ENCODE peak calls at places on chromosomes 16 and 17, in ten cellular contexts. One of them, this sample, is unnamed.
A peak's percentile ranks its signal among the peaks of the same experiment; 100 is the strongest.

GRCh38 chr16:72199938-72200337 is 28.0 kb upstream of the PMFBP1 start:
- DNase-seq in H9: no peak
- DNase-seq in AG04450: no peak
- DNase-seq in cardiac muscle cell: no peak
- DNase-seq in progenitor cell of endocrine pancreas: no peak
- DNase-seq in IMR-90: no peak
- DNase-seq in GM10248: no peak
- DNase-seq in tibial artery: no peak
- DNase-seq in ovary: no peak
- DNase-seq in Caco-2: no peak
- DNase-seq in this sample: no peak

GRCh38 chr16:68436581-68436980 is 11.7 kb downstream of the SMPD3 start:
- DNase-seq in AG04450: no peak
- DNase-seq in ovary: no peak
- DNase-seq in IMR-90: no peak
- DNase-seq in H9: peak; percentile 43
- DNase-seq in GM10248: no peak
- DNase-seq in Caco-2: no peak
- DNase-seq in tibial artery: no peak
- DNase-seq in cardiac muscle cell: no peak
- DNase-seq in progenitor cell of endocrine pancreas: no peak
- DNase-seq in this sample: no peak

GRCh38 chr17:68197091-68197996 is 50.5 kb upstream of the AMZ2 start:
- DNase-seq in cardiac muscle cell: no peak
- DNase-seq in tibial artery: no peak
- DNase-seq in GM10248: peak; percentile 37
- DNase-seq in IMR-90: no peak
- DNase-seq in progenitor cell of endocrine pancreas: no peak
- DNase-seq in AG04450: no peak
- DNase-seq in ovary: no peak
- DNase-seq in Caco-2: peak; percentile 61
- DNase-seq in H9: peak; percentile 73
- DNase-seq in this sample: peak; percentile 69

GRCh38 chr17:11309033-11309432 is 68.0 kb downstream of the SHISA6 start:
- DNase-seq in IMR-90: no peak
- DNase-seq in cardiac muscle cell: no peak
- DNase-seq in AG04450: no peak
- DNase-seq in progenitor cell of endocrine pancreas: no peak
- DNase-seq in ovary: no peak
- DNase-seq in GM10248: no peak
- DNase-seq in Caco-2: no peak
- DNase-seq in tibial artery: no peak
- DNase-seq in H9: no peak
- DNase-seq in this sample: no peak

GRCh38 chr16:1729445-1729844 is 23.4 kb downstream of the MAPK8IP3 start:
- DNase-seq in ovary: no peak
- DNase-seq in IMR-90: no peak
- DNase-seq in AG04450: no peak
- DNase-seq in cardiac muscle cell: no peak
- DNase-seq in Caco-2: no peak
- DNase-seq in GM10248: no peak
- DNase-seq in progenitor cell of endocrine pancreas: no peak
- DNase-seq in H9: no peak
- DNase-seq in tibial artery: no peak
- DNase-seq in this sample: no peak

GRCh38 chr17:75457047-75457654 is 716 bp downstream of the TMEM94 start:
- DNase-seq in AG04450: no peak
- DNase-seq in IMR-90: peak; percentile 45
- DNase-seq in H9: peak; percentile 87
- DNase-seq in GM10248: no peak
- DNase-seq in progenitor cell of endocrine pancreas: no peak
- DNase-seq in Caco-2: peak; percentile 54
- DNase-seq in tibial artery: no peak
- DNase-seq in ovary: peak; percentile 54
- DNase-seq in cardiac muscle cell: peak; percentile 54
- DNase-seq in this sample: no peak

GRCh38 chr17:32971171-32971570 is 20.5 kb upstream of the SPACA3 start:
- DNase-seq in cardiac muscle cell: peak; percentile 54
- DNase-seq in H9: no peak
- DNase-seq in tibial artery: no peak
- DNase-seq in progenitor cell of endocrine pancreas: no peak
- DNase-seq in Caco-2: no peak
- DNase-seq in IMR-90: no peak
- DNase-seq in AG04450: no peak
- DNase-seq in GM10248: no peak
- DNase-seq in ovary: no peak
- DNase-seq in this sample: no peak

GRCh38 chr17:20095366-20096080 is 86.4 kb downstream of the SPECC1 start:
- DNase-seq in cardiac muscle cell: peak; percentile 56
- DNase-seq in ovary: peak; percentile 58
- DNase-seq in progenitor cell of endocrine pancreas: peak; percentile 24
- DNase-seq in H9: peak; percentile 84
- DNase-seq in GM10248: no peak
- DNase-seq in Caco-2: peak; percentile 64
- DNase-seq in AG04450: no peak
- DNase-seq in tibial artery: peak; percentile 82
- DNase-seq in IMR-90: peak; percentile 13
- DNase-seq in this sample: no peak

DNA sequence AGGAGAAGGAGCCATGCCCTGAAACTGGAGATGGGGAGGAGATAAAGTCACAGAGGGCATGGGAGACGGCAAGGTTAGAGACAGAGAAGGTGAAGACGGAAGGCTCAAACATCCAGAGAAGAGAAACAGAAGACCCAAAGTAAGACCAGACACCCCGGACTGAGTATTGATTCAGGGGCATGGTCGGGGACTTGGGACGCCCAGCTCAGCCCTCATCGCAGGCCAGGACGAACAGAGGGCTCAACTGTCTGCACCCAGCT is 1.1 kb downstream of the XYLT1 start:
- DNase-seq in H9: no peak
- DNase-seq in cardiac muscle cell: no peak
- DNase-seq in IMR-90: no peak
- DNase-seq in ovary: no peak
- DNase-seq in AG04450: no peak
- DNase-seq in Caco-2: no peak
- DNase-seq in GM10248: no peak
- DNase-seq in tibial artery: no peak
- DNase-seq in progenitor cell of endocrine pancreas: no peak
- DNase-seq in this sample: no peak
- TF ChIP-seq CTCF in H9: no peak
- TF ChIP-seq CTCF in cardiac muscle cell: no peak
- TF ChIP-seq CTCF in IMR-90: no peak
- TF ChIP-seq CTCF in ovary: no peak
- TF ChIP-seq CTCF in AG04450: no peak
- TF ChIP-seq CTCF in Caco-2: no peak
- TF ChIP-seq CTCF in GM10248: no peak
- TF ChIP-seq CTCF in tibial artery: no peak
- TF ChIP-seq CTCF in progenitor cell of endocrine pancreas: no peak
- TF ChIP-seq CTCF in this sample: no peak

DNA sequence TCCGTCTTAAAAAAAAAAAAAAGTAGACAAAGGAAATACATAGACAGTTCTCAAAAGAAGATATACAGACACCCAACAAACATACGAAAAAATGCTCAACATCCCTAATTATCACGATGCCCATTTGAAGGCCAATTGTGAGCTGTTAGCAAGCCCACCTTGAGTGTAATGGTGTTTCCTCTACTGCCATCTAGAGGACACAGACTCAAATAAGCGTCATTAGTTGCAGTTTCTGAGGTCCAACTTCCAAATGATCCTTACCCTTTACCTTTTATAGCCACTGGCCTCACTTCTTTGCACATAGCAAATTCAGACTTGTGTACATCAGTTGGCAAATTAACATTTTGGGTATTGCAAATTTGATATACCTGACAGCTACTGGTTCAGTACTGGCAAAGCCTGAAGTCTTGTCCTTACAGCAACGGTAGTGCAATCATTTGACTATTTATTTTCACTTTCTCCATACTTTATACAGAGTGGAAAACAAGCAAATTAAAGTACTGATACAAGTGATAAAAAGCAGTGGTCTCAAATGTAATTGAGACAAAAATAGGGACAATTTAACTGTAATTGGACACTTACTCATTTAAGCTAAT is 536.3 kb upstream of the EEF2KMT start:
- DNase-seq in H9: no peak
- DNase-seq in cardiac muscle cell: peak; percentile 4
- DNase-seq in Caco-2: no peak
- DNase-seq in IMR-90: peak; percentile 4
- DNase-seq in progenitor cell of endocrine pancreas: no peak
- DNase-seq in GM10248: peak; percentile 46
- DNase-seq in AG04450: no peak
- DNase-seq in ovary: no peak
- DNase-seq in tibial artery: no peak
- DNase-seq in this sample: peak; percentile 42
- TF ChIP-seq CTCF in H9: peak; percentile 78
- TF ChIP-seq CTCF in cardiac muscle cell: no peak
- TF ChIP-seq CTCF in Caco-2: peak; percentile 36
- TF ChIP-seq CTCF in IMR-90: no peak
- TF ChIP-seq CTCF in progenitor cell of endocrine pancreas: peak; percentile 71
- TF ChIP-seq CTCF in GM10248: peak; percentile 35
- TF ChIP-seq CTCF in AG04450: peak; percentile 18
- TF ChIP-seq CTCF in ovary: no peak
- TF ChIP-seq CTCF in tibial artery: no peak
- TF ChIP-seq CTCF in this sample: peak; percentile 37

GRCh38 chr17:81558115-81558468 is 5.9 kb upstream of the FAAP100 start:
- DNase-seq in AG04450: no peak
- DNase-seq in cardiac muscle cell: no peak
- DNase-seq in IMR-90: no peak
- DNase-seq in progenitor cell of endocrine pancreas: no peak
- DNase-seq in ovary: no peak
- DNase-seq in H9: no peak
- DNase-seq in Caco-2: no peak
- DNase-seq in GM10248: no peak
- DNase-seq in tibial artery: no peak
- DNase-seq in this sample: no peak

GRCh38 chr17:81556863-81557262 is 4.7 kb upstream of the FAAP100 start:
- DNase-seq in AG04450: no peak
- DNase-seq in GM10248: no peak
- DNase-seq in H9: no peak
- DNase-seq in ovary: no peak
- DNase-seq in progenitor cell of endocrine pancreas: no peak
- DNase-seq in Caco-2: peak; percentile 37
- DNase-seq in tibial artery: no peak
- DNase-seq in cardiac muscle cell: no peak
- DNase-seq in IMR-90: no peak
- DNase-seq in this sample: no peak

GRCh38 chr17:81561494-81561885 is 9.3 kb upstream of the FAAP100 start:
- DNase-seq in Caco-2: no peak
- DNase-seq in progenitor cell of endocrine pancreas: no peak
- DNase-seq in ovary: no peak
- DNase-seq in H9: no peak
- DNase-seq in IMR-90: peak; percentile 63
- DNase-seq in tibial artery: no peak
- DNase-seq in AG04450: no peak
- DNase-seq in cardiac muscle cell: no peak
- DNase-seq in GM10248: no peak
- DNase-seq in this sample: no peak

GRCh38 chr17:81557276-81558114 is 5.3 kb upstream of the FAAP100 start:
- DNase-seq in tibial artery: no peak
- DNase-seq in cardiac muscle cell: no peak
- DNase-seq in GM10248: no peak
- DNase-seq in Caco-2: peak; percentile 39
- DNase-seq in H9: no peak
- DNase-seq in ovary: no peak
- DNase-seq in progenitor cell of endocrine pancreas: no peak
- DNase-seq in IMR-90: no peak
- DNase-seq in AG04450: no peak
- DNase-seq in this sample: no peak

DNA sequence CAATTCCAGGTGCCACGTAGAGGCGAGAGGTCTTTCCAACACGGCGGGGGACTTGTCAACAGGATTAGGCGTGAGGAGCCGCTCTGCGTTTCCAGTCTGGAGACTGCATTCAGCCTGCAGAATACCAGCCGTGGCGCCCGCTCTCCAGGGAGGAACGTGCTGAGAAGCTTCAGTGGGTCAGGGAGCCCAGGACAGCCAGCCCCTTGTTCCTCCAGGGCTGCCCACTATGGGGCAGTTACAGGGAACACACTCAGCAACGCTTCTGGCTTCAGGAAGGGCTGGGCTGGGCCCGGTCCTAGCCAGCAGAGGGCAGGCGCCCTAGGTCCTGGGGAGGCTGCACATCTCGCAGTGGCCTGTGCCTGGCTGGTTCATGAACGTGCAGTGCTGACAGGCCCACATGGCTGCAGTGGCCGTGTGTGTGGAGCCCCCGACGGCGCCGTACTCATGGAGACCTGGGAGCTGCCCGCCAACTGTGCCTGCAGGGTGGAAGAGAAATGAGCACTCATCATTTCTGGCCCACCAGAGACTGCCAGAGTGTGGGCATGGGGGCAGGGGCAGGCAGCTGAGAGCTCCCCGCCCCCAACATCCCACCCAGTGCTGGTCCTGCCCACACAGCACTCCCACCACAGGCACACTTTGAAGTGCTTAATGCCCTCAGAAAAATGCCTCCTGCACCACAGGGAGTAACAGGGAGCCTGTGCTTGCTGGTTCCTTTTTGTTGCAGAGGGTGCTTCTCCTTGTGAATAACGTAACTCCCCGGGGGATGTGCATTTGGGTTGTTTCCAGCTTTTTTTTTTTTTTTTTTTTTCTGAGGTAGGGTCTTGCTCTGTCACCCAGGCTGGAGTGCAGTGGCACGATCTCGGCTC is 7.0 kb upstream of the FAAP100 start:
- DNase-seq in Caco-2: peak; percentile 39
- DNase-seq in GM10248: no peak
- DNase-seq in ovary: no peak
- DNase-seq in cardiac muscle cell: no peak
- DNase-seq in progenitor cell of endocrine pancreas: no peak
- DNase-seq in H9: peak; percentile 73
- DNase-seq in AG04450: no peak
- DNase-seq in tibial artery: no peak
- DNase-seq in IMR-90: no peak
- DNase-seq in this sample: no peak
- TF ChIP-seq CTCF in Caco-2: no peak
- TF ChIP-seq CTCF in GM10248: no peak
- TF ChIP-seq CTCF in ovary: no peak
- TF ChIP-seq CTCF in cardiac muscle cell: peak; percentile 36
- TF ChIP-seq CTCF in progenitor cell of endocrine pancreas: no peak
- TF ChIP-seq CTCF in H9: peak; percentile 50
- TF ChIP-seq CTCF in AG04450: peak; percentile 25
- TF ChIP-seq CTCF in tibial artery: no peak
- TF ChIP-seq CTCF in IMR-90: peak; percentile 9
- TF ChIP-seq CTCF in this sample: no peak

GRCh38 chr17:80253631-80254395 is 6.8 kb upstream of the RNF213 start:
- DNase-seq in ovary: no peak
- DNase-seq in GM10248: no peak
- DNase-seq in AG04450: no peak
- DNase-seq in cardiac muscle cell: no peak
- DNase-seq in IMR-90: no peak
- DNase-seq in tibial artery: peak; percentile 14
- DNase-seq in H9: no peak
- DNase-seq in Caco-2: no peak
- DNase-seq in progenitor cell of endocrine pancreas: no peak
- DNase-seq in this sample: no peak

GRCh38 chr17:80251966-80252365 is 8.7 kb upstream of the RNF213 start:
- DNase-seq in AG04450: no peak
- DNase-seq in tibial artery: peak; percentile 5
- DNase-seq in cardiac muscle cell: no peak
- DNase-seq in ovary: no peak
- DNase-seq in IMR-90: no peak
- DNase-seq in Caco-2: no peak
- DNase-seq in GM10248: no peak
- DNase-seq in H9: no peak
- DNase-seq in progenitor cell of endocrine pancreas: no peak
- DNase-seq in this sample: no peak

GRCh38 chr17:80256034-80256350 is 4.7 kb upstream of the RNF213 start:
- DNase-seq in cardiac muscle cell: no peak
- DNase-seq in ovary: no peak
- DNase-seq in H9: no peak
- DNase-seq in progenitor cell of endocrine pancreas: no peak
- DNase-seq in AG04450: no peak
- DNase-seq in GM10248: no peak
- DNase-seq in IMR-90: no peak
- DNase-seq in Caco-2: no peak
- DNase-seq in tibial artery: peak; percentile 13
- DNase-seq in this sample: no peak

GRCh38 chr17:80254396-80255241 is 6.0 kb upstream of the RNF213 start:
- DNase-seq in H9: peak; percentile 32
- DNase-seq in AG04450: peak; percentile 68
- DNase-seq in IMR-90: peak; percentile 91
- DNase-seq in Caco-2: peak; percentile 73
- DNase-seq in tibial artery: peak; percentile 33
- DNase-seq in cardiac muscle cell: peak; percentile 74
- DNase-seq in progenitor cell of endocrine pancreas: no peak
- DNase-seq in ovary: no peak
- DNase-seq in GM10248: peak; percentile 70
- DNase-seq in this sample: peak; percentile 70

GRCh38 chr17:80252871-80253270 is 7.8 kb upstream of the RNF213 start:
- DNase-seq in IMR-90: no peak
- DNase-seq in progenitor cell of endocrine pancreas: peak; percentile 34
- DNase-seq in cardiac muscle cell: peak; percentile 33
- DNase-seq in H9: peak; percentile 84
- DNase-seq in Caco-2: no peak
- DNase-seq in GM10248: peak; percentile 82
- DNase-seq in ovary: no peak
- DNase-seq in AG04450: no peak
- DNase-seq in tibial artery: peak; percentile 28
- DNase-seq in this sample: peak; percentile 82
- TF ChIP-seq CTCF in IMR-90: peak; percentile 27
- TF ChIP-seq CTCF in progenitor cell of endocrine pancreas: peak; percentile 51
- TF ChIP-seq CTCF in cardiac muscle cell: peak; percentile 42
- TF ChIP-seq CTCF in H9: peak; percentile 72
- TF ChIP-seq CTCF in Caco-2: no peak
- TF ChIP-seq CTCF in GM10248: peak; percentile 68
- TF ChIP-seq CTCF in ovary: no peak
- TF ChIP-seq CTCF in AG04450: peak; percentile 34
- TF ChIP-seq CTCF in tibial artery: peak; percentile 11
- TF ChIP-seq CTCF in this sample: peak; percentile 54